ENCODE peak calls at places on chromosomes 3 and 15, in seven cellular contexts. One of them, this sample, is unnamed.

GRCh38 chr3:177174607-177175006 is 22.7 kb downstream of the TBL1XR1 start:
- DNase-seq in right atrium auricular region: no peak
- DNase-seq in neural progenitor cell: no peak
- DNase-seq in left lung: no peak
- DNase-seq in WERI-Rb-1: no peak
- DNase-seq in A673: no peak
- DNase-seq in stomach: no peak
- DNase-seq in this sample: no peak

GRCh38 chr15:55267401-55268053 is 22.1 kb downstream of the RAB27A start:
- DNase-seq in stomach: peak; percentile 50
- DNase-seq in right atrium auricular region: no peak
- DNase-seq in A673: peak; percentile 17
- DNase-seq in neural progenitor cell: no peak
- DNase-seq in WERI-Rb-1: peak; percentile 8
- DNase-seq in left lung: peak; percentile 78
- DNase-seq in this sample: no peak

GRCh38 chr15:97745481-97746071 is 214.9 kb upstream of the ARRDC4 start:
- DNase-seq in right atrium auricular region: no peak
- DNase-seq in left lung: no peak
- DNase-seq in WERI-Rb-1: peak; percentile 41
- DNase-seq in A673: peak; percentile 75
- DNase-seq in neural progenitor cell: peak; percentile 60
- DNase-seq in stomach: peak; percentile 32
- DNase-seq in this sample: no peak

GRCh38 chr15:100733786-100734185 is 131.4 kb downstream of the ASB7 start:
- DNase-seq in WERI-Rb-1: no peak
- DNase-seq in neural progenitor cell: no peak
- DNase-seq in A673: no peak
- DNase-seq in right atrium auricular region: no peak
- DNase-seq in stomach: no peak
- DNase-seq in left lung: no peak
- DNase-seq in this sample: no peak

GRCh38 chr3:53483821-53484220 is 10.6 kb upstream of the CACNA1D start:
- DNase-seq in right atrium auricular region: no peak
- DNase-seq in stomach: no peak
- DNase-seq in A673: no peak
- DNase-seq in WERI-Rb-1: no peak
- DNase-seq in left lung: no peak
- DNase-seq in neural progenitor cell: no peak
- DNase-seq in this sample: no peak

GRCh38 chr15:97748576-97748975 is 211.9 kb upstream of the ARRDC4 start:
- DNase-seq in left lung: no peak
- DNase-seq in A673: no peak
- DNase-seq in right atrium auricular region: no peak
- DNase-seq in WERI-Rb-1: no peak
- DNase-seq in stomach: no peak
- DNase-seq in neural progenitor cell: peak; percentile 31
- DNase-seq in this sample: no peak

GRCh38 chr3:11062704-11063103 is 70.2 kb downstream of the SLC6A1 start:
- DNase-seq in WERI-Rb-1: no peak
- DNase-seq in A673: no peak
- DNase-seq in neural progenitor cell: no peak
- DNase-seq in left lung: no peak
- DNase-seq in right atrium auricular region: no peak
- DNase-seq in stomach: no peak
- DNase-seq in this sample: no peak

GRCh38 chr3:147038456-147038855 is 367.9 kb downstream of the ZIC4 start:
- DNase-seq in neural progenitor cell: no peak
- DNase-seq in A673: no peak
- DNase-seq in WERI-Rb-1: no peak
- DNase-seq in left lung: no peak
- DNase-seq in right atrium auricular region: no peak
- DNase-seq in stomach: no peak
- DNase-seq in this sample: no peak

GRCh38 chr3:10351013-10351735 is 30.3 kb upstream of the SEC13 start:
- DNase-seq in left lung: no peak
- DNase-seq in stomach: no peak
- DNase-seq in A673: no peak
- DNase-seq in right atrium auricular region: no peak
- DNase-seq in WERI-Rb-1: peak; percentile 61
- DNase-seq in neural progenitor cell: peak; percentile 54
- DNase-seq in this sample: no peak

GRCh38 chr3:70982274-70982673 is 601.3 kb downstream of the FOXP1 start:
- DNase-seq in neural progenitor cell: no peak
- DNase-seq in left lung: no peak
- DNase-seq in stomach: no peak
- DNase-seq in WERI-Rb-1: no peak
- DNase-seq in right atrium auricular region: no peak
- DNase-seq in A673: no peak
- DNase-seq in this sample: no peak

GRCh38 chr3:97882975-97883598 is 61.3 kb downstream of the CRYBG3 start:
- DNase-seq in stomach: peak; percentile 44
- DNase-seq in right atrium auricular region: no peak
- DNase-seq in WERI-Rb-1: no peak
- DNase-seq in A673: peak; percentile 39
- DNase-seq in neural progenitor cell: no peak
- DNase-seq in left lung: peak; percentile 43
- DNase-seq in this sample: no peak

GRCh38 chr15:77030928-77031375 is 36.0 kb downstream of the PSTPIP1 start:
- DNase-seq in right atrium auricular region: no peak
- DNase-seq in A673: no peak
- DNase-seq in stomach: peak; percentile 16
- DNase-seq in left lung: peak; percentile 28
- DNase-seq in WERI-Rb-1: no peak
- DNase-seq in neural progenitor cell: peak; percentile 45
- DNase-seq in this sample: no peak

GRCh38 chr3:63351159-63352007 is 73.3 kb downstream of the SYNPR start:
- DNase-seq in stomach: no peak
- DNase-seq in neural progenitor cell: peak; percentile 71
- DNase-seq in A673: peak; percentile 63
- DNase-seq in WERI-Rb-1: peak; percentile 16
- DNase-seq in right atrium auricular region: no peak
- DNase-seq in left lung: no peak
- DNase-seq in this sample: peak; percentile 19

GRCh38 chr3:20751299-20751698 is 565.3 kb upstream of the SGO1 start:
- DNase-seq in right atrium auricular region: no peak
- DNase-seq in neural progenitor cell: no peak
- DNase-seq in left lung: no peak
- DNase-seq in stomach: no peak
- DNase-seq in A673: no peak
- DNase-seq in WERI-Rb-1: no peak
- DNase-seq in this sample: no peak

GRCh38 chr3:53318522-53318921 is 28.8 kb downstream of the DCP1A start:
- DNase-seq in WERI-Rb-1: no peak
- DNase-seq in neural progenitor cell: no peak
- DNase-seq in right atrium auricular region: no peak
- DNase-seq in stomach: no peak
- DNase-seq in left lung: no peak
- DNase-seq in A673: no peak
- DNase-seq in this sample: no peak

GRCh38 chr15:40340740-40341400 is at the start of gene CCDC9B:
- DNase-seq in right atrium auricular region: peak; percentile 91
- DNase-seq in neural progenitor cell: peak; percentile 55
- DNase-seq in WERI-Rb-1: no peak
- DNase-seq in left lung: peak; percentile 93
- DNase-seq in stomach: peak; percentile 95
- DNase-seq in A673: peak; percentile 86
- DNase-seq in this sample: no peak

GRCh38 chr15:33675246-33675645 is 293.1 kb upstream of the CHRM5 start:
- DNase-seq in left lung: no peak
- DNase-seq in neural progenitor cell: peak; percentile 74
- DNase-seq in right atrium auricular region: no peak
- DNase-seq in A673: peak; percentile 65
- DNase-seq in WERI-Rb-1: peak; percentile 24
- DNase-seq in stomach: no peak
- DNase-seq in this sample: no peak

GRCh38 chr3:12588039-12588673 is 31.3 kb downstream of the MKRN2 start:
- DNase-seq in A673: no peak
- DNase-seq in right atrium auricular region: no peak
- DNase-seq in neural progenitor cell: no peak
- DNase-seq in stomach: no peak
- DNase-seq in left lung: no peak
- DNase-seq in WERI-Rb-1: no peak
- DNase-seq in this sample: no peak

GRCh38 chr3:72924055-72924454 is 36.2 kb downstream of the GXYLT2 start:
- DNase-seq in A673: peak; percentile 7
- DNase-seq in left lung: no peak
- DNase-seq in WERI-Rb-1: no peak
- DNase-seq in stomach: no peak
- DNase-seq in right atrium auricular region: no peak
- DNase-seq in neural progenitor cell: peak; percentile 6
- DNase-seq in this sample: no peak

GRCh38 chr3:66150977-66151376 is 69.8 kb upstream of the SLC25A26 start:
- DNase-seq in stomach: no peak
- DNase-seq in right atrium auricular region: no peak
- DNase-seq in WERI-Rb-1: no peak
- DNase-seq in neural progenitor cell: no peak
- DNase-seq in A673: no peak
- DNase-seq in left lung: no peak
- DNase-seq in this sample: no peak

GRCh38 chr15:29815000-29815704 is 7.1 kb downstream of the TJP1 start:
- DNase-seq in WERI-Rb-1: no peak
- DNase-seq in stomach: no peak
- DNase-seq in right atrium auricular region: no peak
- DNase-seq in neural progenitor cell: no peak
- DNase-seq in left lung: no peak
- DNase-seq in A673: peak; percentile 24
- DNase-seq in this sample: no peak

GRCh38 chr15:80568876-80569605 is 126.1 kb upstream of the ABHD17C start:
- DNase-seq in left lung: no peak
- DNase-seq in A673: no peak
- DNase-seq in stomach: no peak
- DNase-seq in WERI-Rb-1: no peak
- DNase-seq in neural progenitor cell: no peak
- DNase-seq in right atrium auricular region: no peak
- DNase-seq in this sample: no peak

GRCh38 chr3:126134219-126134975 is 46.0 kb downstream of the ALDH1L1 start:
- DNase-seq in stomach: peak; percentile 60
- DNase-seq in left lung: peak; percentile 33
- DNase-seq in WERI-Rb-1: peak; percentile 82
- DNase-seq in neural progenitor cell: peak; percentile 87
- DNase-seq in A673: peak; percentile 79
- DNase-seq in right atrium auricular region: peak; percentile 68
- DNase-seq in this sample: no peak

GRCh38 chr3:126133606-126134005 is 46.8 kb downstream of the ALDH1L1 start:
- DNase-seq in stomach: no peak
- DNase-seq in A673: no peak
- DNase-seq in neural progenitor cell: no peak
- DNase-seq in left lung: peak; percentile 24
- DNase-seq in WERI-Rb-1: peak; percentile 5
- DNase-seq in right atrium auricular region: no peak
- DNase-seq in this sample: no peak

GRCh38 chr3:126131881-126132750 is 48.2 kb upstream of the SLC41A3 start:
- DNase-seq in A673: no peak
- DNase-seq in stomach: peak; percentile 18
- DNase-seq in neural progenitor cell: no peak
- DNase-seq in left lung: peak; percentile 29
- DNase-seq in right atrium auricular region: no peak
- DNase-seq in WERI-Rb-1: peak; percentile 1
- DNase-seq in this sample: no peak

GRCh38 chr3:126130981-126131750 is 47.2 kb upstream of the SLC41A3 start:
- DNase-seq in right atrium auricular region: no peak
- DNase-seq in A673: no peak
- DNase-seq in WERI-Rb-1: peak; percentile 4
- DNase-seq in left lung: peak; percentile 28
- DNase-seq in stomach: peak; percentile 25
- DNase-seq in neural progenitor cell: no peak
- DNase-seq in this sample: no peak

GRCh38 chr3:126132751-126133511 is 47.5 kb downstream of the ALDH1L1 start:
- DNase-seq in left lung: no peak
- DNase-seq in stomach: peak; percentile 22
- DNase-seq in WERI-Rb-1: peak; percentile 31
- DNase-seq in neural progenitor cell: peak; percentile 64
- DNase-seq in right atrium auricular region: no peak
- DNase-seq in A673: no peak
- DNase-seq in this sample: no peak
- TF ChIP-seq CTCF in left lung: no peak
- TF ChIP-seq CTCF in stomach: no peak
- TF ChIP-seq CTCF in WERI-Rb-1: peak; percentile 55
- TF ChIP-seq CTCF in neural progenitor cell: peak; percentile 56
- TF ChIP-seq CTCF in right atrium auricular region: no peak
- TF ChIP-seq CTCF in A673: no peak
- TF ChIP-seq CTCF in this sample: no peak

GRCh38 chr3:132029182-132029902 is 5.5 kb downstream of the CPNE4 start:
- DNase-seq in left lung: peak; percentile 78
- DNase-seq in stomach: peak; percentile 88
- DNase-seq in neural progenitor cell: peak; percentile 94
- DNase-seq in right atrium auricular region: peak; percentile 81
- DNase-seq in A673: peak; percentile 91
- DNase-seq in WERI-Rb-1: peak; percentile 91
- DNase-seq in this sample: no peak
- H3K4me3 ChIP-seq in left lung: no peak overlapping the region
- H3K4me3 ChIP-seq in stomach: no peak overlapping the region
- H3K4me3 ChIP-seq in neural progenitor cell: no peak overlapping the region
- H3K4me3 ChIP-seq in right atrium auricular region: no peak overlapping the region
- H3K4me3 ChIP-seq in A673: no peak overlapping the region
- H3K4me3 ChIP-seq in WERI-Rb-1: no peak overlapping the region
- H3K4me3 ChIP-seq in this sample: no peak overlapping the region

DNA sequence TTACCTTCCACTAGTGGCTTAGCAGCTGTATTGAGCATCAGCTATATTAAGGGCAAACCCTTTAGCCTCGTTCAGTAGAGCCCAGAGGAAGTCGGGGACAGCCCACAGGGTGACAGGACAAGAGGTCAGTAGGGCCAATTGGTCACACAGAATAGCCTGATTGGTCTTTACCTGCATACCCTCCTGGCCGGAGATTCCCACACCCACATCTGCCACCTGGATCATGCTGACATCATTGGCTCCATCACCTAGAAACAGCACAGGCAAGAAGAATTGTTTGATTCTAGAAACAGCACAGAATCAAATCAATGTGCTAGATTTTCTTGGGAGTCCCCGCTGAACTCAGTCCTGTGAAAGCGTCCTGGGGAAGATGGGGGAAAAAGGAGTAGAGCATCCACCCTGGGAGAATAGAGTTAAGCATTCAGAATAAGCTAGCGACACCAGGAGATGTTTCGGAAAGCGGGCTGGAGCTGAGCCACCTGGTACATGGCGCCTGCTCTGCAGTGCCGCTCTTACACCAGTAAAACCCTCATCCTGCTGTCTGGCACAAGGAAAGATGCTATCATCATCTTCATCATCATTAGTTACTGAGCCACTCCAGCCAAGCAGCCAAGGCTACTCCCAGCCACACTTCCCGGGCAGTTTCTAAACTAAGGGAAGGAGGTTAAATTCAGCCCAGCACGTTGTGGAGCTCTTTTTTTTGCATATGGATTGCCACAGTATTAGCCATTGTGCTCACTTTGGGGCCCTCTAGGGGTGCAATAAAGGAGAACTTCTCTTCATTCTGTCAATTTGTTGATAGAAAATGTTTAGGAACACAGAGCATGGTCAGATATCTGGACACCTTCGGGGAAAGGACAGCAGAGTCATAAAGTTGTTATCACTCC is 171.3 kb downstream of the ATP10A start:
- DNase-seq in A673: no peak
- DNase-seq in right atrium auricular region: no peak
- DNase-seq in stomach: no peak
- DNase-seq in left lung: no peak
- DNase-seq in WERI-Rb-1: no peak
- DNase-seq in neural progenitor cell: peak; percentile 40
- DNase-seq in this sample: no peak
- TF ChIP-seq CTCF in A673: peak; percentile 27
- TF ChIP-seq CTCF in right atrium auricular region: no peak
- TF ChIP-seq CTCF in stomach: no peak
- TF ChIP-seq CTCF in left lung: no peak
- TF ChIP-seq CTCF in WERI-Rb-1: peak; percentile 39
- TF ChIP-seq CTCF in neural progenitor cell: peak; percentile 48
- TF ChIP-seq CTCF in this sample: peak; percentile 45

GRCh38 chr15:67076147-67076843 is 10.9 kb downstream of the SMAD3 start:
- DNase-seq in neural progenitor cell: no peak
- DNase-seq in left lung: no peak
- DNase-seq in stomach: peak; percentile 58
- DNase-seq in right atrium auricular region: no peak
- DNase-seq in WERI-Rb-1: no peak
- DNase-seq in A673: no peak
- DNase-seq in this sample: no peak
- H3K4me3 ChIP-seq in neural progenitor cell: no peak overlapping the region
- H3K4me3 ChIP-seq in left lung: no peak overlapping the region
- H3K4me3 ChIP-seq in stomach: no peak overlapping the region
- H3K4me3 ChIP-seq in right atrium auricular region: no peak overlapping the region
- H3K4me3 ChIP-seq in WERI-Rb-1: no peak overlapping the region
- H3K4me3 ChIP-seq in A673: no peak overlapping the region
- H3K4me3 ChIP-seq in this sample: no peak overlapping the region

This sample was measured in epithelial cell of proximal tubule.